ENCODE peak calls at places on chromosomes 2 and 18, in eight cellular contexts. Q is H9, T is upper lobe of right lung, X is lower leg skin, A is HL-60, H is NB4, K is cardiac muscle cell, W is foreskin fibroblast. Y is an unnamed sample.

GRCh38 chr18:59674534-59674933 is 22.7 kb downstream of the CCBE1 start:
- DNase-seq in Q (no peak), T (no peak), X (no peak), A (no peak), H (no peak), K (no peak), W (no peak), Y (no peak)

GRCh38 chr2:188024811-188025210 is 266.9 kb upstream of the GULP1 start:
- DNase-seq in Q (no peak), T (no peak), X (no peak), A (no peak), H (no peak), K (no peak), W (peak; percentile 4), Y (no peak)

GRCh38 chr2:19911799-19912509 is 10.2 kb upstream of the TTC32 start:
- DNase-seq in Q (no peak), T (no peak), X (no peak), A (no peak), H (no peak), K (no peak), W (peak; percentile 95), Y (no peak)

GRCh38 chr2:65416945-65417344 is 15.5 kb downstream of the SPRED2 start:
- DNase-seq in Q (no peak), T (no peak), X (no peak), A (no peak), H (no peak), K (no peak), W (no peak), Y (no peak)

GRCh38 chr2:218394298-218395089 is 5.2 kb upstream of the CTDSP1 start:
- DNase-seq in Q (no peak), T (no peak), X (no peak), A (no peak), H (peak; percentile 68), K (no peak), W (no peak), Y (no peak)

GRCh38 chr2:207530160-207531023 is 630 bp downstream of the CREB1 start:
- DNase-seq in Q (no peak), T (peak; percentile 77), X (peak; percentile 90), A (no peak), H (peak; percentile 79), K (peak; percentile 46), W (no peak), Y (peak; percentile 56)

GRCh38 chr2:223093436-223093839 is 41.4 kb downstream of the KCNE4 start:
- DNase-seq in Q (no peak), T (no peak), X (peak; percentile 90), A (no peak), H (no peak), K (no peak), W (no peak), Y (no peak)

GRCh38 chr18:55290898-55291297 is 297.1 kb downstream of the TCF4 start:
- DNase-seq in Q (no peak), T (no peak), X (no peak), A (no peak), H (no peak), K (no peak), W (peak; percentile 36), Y (no peak)

GRCh38 chr2:192162392-192163042 is 32.2 kb downstream of the TMEFF2 start:
- DNase-seq in Q (peak; percentile 39), T (no peak), X (peak; percentile 86), A (peak; percentile 18), H (peak; percentile 69), K (peak; percentile 80), W (peak; percentile 54), Y (no peak)

GRCh38 chr2:233147829-233148167 is 87.7 kb downstream of the INPP5D start:
- DNase-seq in Q (no peak), T (no peak), X (no peak), A (no peak), H (no peak), K (no peak), W (no peak), Y (no peak)

GRCh38 chr18:55522011-55522410 is 66.0 kb downstream of the TCF4 start:
- DNase-seq in Q (peak; percentile 62), T (no peak), X (no peak), A (no peak), H (peak; percentile 30), K (no peak), W (no peak), Y (no peak)

GRCh38 chr2:215425021-215425782 is 10.7 kb downstream of the FN1 start:
- DNase-seq in Q (no peak), T (no peak), X (no peak), A (no peak), H (no peak), K (no peak), W (no peak), Y (no peak)

GRCh38 chr2:217409939-217410820 is 550.3 kb upstream of the TNP1 start:
- DNase-seq in Q (no peak), T (no peak), X (no peak), A (no peak), H (no peak), K (no peak), W (no peak), Y (no peak)

GRCh38 chr18:11671156-11671555 is 17.9 kb upstream of the GNAL start:
- DNase-seq in Q (no peak), T (no peak), X (no peak), A (no peak), H (no peak), K (no peak), W (no peak), Y (no peak)

GRCh38 chr2:45117383-45117782 is 108.1 kb upstream of the SIX2 start:
- DNase-seq in Q (no peak), T (no peak), X (no peak), A (no peak), H (no peak), K (peak; percentile 9), W (no peak), Y (no peak)

GRCh38 chr2:190718652-190719526 is 70.0 kb downstream of the NAB1 start:
- DNase-seq in Q (no peak), T (no peak), X (no peak), A (no peak), H (peak; percentile 35), K (peak; percentile 41), W (peak; percentile 16), Y (no peak)

GRCh38 chr2:46001290-46001689 is 295.9 kb upstream of the EPAS1 start:
- DNase-seq in Q (no peak), T (no peak), X (no peak), A (no peak), H (no peak), K (no peak), W (no peak), Y (no peak)

GRCh38 chr18:74899554-74899953 is 301.9 kb downstream of the ZNF407 start:
- DNase-seq in Q (no peak), T (no peak), X (no peak), A (no peak), H (no peak), K (peak; percentile 43), W (no peak), Y (no peak)

GRCh38 chr2:121136323-121136722 is 148.7 kb downstream of the TFCP2L1 start:
- DNase-seq in Q (no peak), T (no peak), X (no peak), A (no peak), H (no peak), K (no peak), W (no peak), Y (no peak)

GRCh38 chr2:121140734-121141133 is 144.3 kb downstream of the TFCP2L1 start:
- DNase-seq in Q (no peak), T (no peak), X (no peak), A (no peak), H (no peak), K (no peak), W (no peak), Y (no peak)

GRCh38 chr2:121135168-121135853 is 149.7 kb downstream of the TFCP2L1 start:
- DNase-seq in Q (no peak), T (no peak), X (no peak), A (no peak), H (no peak), K (no peak), W (no peak), Y (no peak)

GRCh38 chr2:121134728-121135127 is 150.3 kb downstream of the TFCP2L1 start:
- DNase-seq in Q (no peak), T (no peak), X (no peak), A (no peak), H (no peak), K (no peak), W (no peak), Y (no peak)

DNA sequence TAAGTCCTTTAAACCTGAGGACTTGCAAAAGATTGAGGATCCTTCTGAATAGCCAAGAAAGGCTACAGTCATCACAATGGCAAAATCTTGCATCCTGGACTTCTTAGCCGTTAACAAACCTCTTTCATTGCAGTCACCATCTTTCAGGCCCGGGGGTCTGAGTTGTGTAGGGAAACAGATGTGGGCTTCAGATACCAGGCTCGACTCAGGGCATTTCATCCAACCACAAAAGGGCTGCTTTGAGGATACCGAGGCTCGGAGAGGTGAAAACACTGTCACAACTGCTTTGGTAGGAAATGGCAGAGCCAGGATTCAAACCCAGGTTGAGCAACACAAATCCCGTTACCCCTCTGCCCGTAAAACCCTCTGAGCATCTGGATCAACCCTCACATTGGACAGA is 147.4 kb downstream of the TFCP2L1 start:
- DNase-seq in Q (no peak), T (no peak), X (no peak), A (no peak), H (no peak), K (no peak), W (no peak), Y (no peak)
- TF ChIP-seq CTCF in Q (no peak), T (no peak), X (no peak), A (no peak), H (no peak), K (no peak), W (no peak), Y (no peak)

DNA sequence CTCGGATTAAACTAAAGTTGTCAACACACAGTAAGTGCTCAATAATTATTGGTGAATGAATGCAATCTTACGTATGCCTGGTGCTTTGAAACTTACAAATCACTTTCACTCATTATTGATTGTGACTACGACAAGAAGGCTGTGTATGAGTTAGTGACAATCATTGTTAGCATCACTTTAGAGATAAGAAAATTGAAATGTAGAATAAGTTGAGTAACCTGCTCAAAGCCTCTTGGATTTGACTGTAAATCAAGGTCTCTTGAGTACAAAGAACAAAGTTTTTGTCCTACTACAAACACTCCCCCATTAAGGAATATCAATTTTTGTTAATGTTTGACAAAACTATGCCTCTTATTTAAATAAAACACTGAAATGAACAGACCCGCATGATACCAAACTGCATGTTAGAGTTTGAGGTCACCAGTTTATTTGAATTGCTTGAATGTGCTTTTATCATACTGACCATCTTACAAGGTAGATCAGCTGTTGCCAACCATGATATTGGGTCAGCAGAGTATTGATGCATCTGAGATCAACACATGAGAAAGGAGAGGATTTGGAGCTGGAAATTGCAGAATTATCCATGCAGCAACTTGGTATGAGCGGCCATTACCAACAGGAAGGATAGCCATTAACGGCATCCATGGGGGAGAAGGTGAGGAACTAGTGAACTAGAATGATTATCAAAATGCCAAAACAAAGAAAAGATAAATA is 142.1 kb downstream of the IRS1 start:
- DNase-seq in Q (no peak), T (no peak), X (no peak), A (no peak), H (no peak), K (no peak), W (no peak), Y (no peak)
- TF ChIP-seq CTCF in Q (no peak), T (no peak), X (no peak), A (no peak), H (no peak), K (no peak), W (no peak), Y (no peak)

GRCh38 chr2:100228967-100229366 is 86.6 kb upstream of the AFF3 start:
- DNase-seq in Q (no peak), T (no peak), X (no peak), A (no peak), H (no peak), K (no peak), W (no peak), Y (no peak)
- TF ChIP-seq CTCF in Q (peak; percentile 21), T (no peak), X (no peak), A (no peak), H (no peak), K (no peak), W (no peak), Y (no peak)

GRCh38 chr18:79788096-79789085 is 9.3 kb upstream of the KCNG2 start:
- DNase-seq in Q (peak; percentile 55), T (peak; percentile 48), X (peak; percentile 78), A (no peak), H (no peak), K (no peak), W (no peak), Y (peak; percentile 31)
- TF ChIP-seq CTCF in Q (peak; percentile 53), T (no peak), X (no peak), A (no peak), H (no peak), K (no peak), W (no peak), Y (no peak)

Y was measured in CD14-positive monocyte.